ENCODE peak calls at places on chromosomes 1 and 21, in four cellular contexts. E, Z, C and I are unnamed samples.

GRCh38 chr1:36925251-36925650 is 109.1 kb downstream of the GRIK3 start:
- DNase-seq in C (no peak), E (no peak), Z (no peak), I (no peak)

GRCh38 chr1:18943914-18944572 is 12.4 kb downstream of the IFFO2 start:
- DNase-seq in Z (no peak), E (no peak), C (no peak), I (no peak)

GRCh38 chr1:89884718-89885596 is 64.1 kb downstream of the LRRC8D start:
- DNase-seq in C (no peak), E (no peak), Z (no peak), I (no peak)

GRCh38 chr21:42555756-42556438 is 42.2 kb downstream of the SLC37A1 start:
- DNase-seq in E (no peak), Z (no peak), C (no peak), I (no peak)

GRCh38 chr1:192564099-192564498 is 11.5 kb upstream of the RGS1 start:
- DNase-seq in Z (no peak), C (no peak), E (no peak), I (no peak)

GRCh38 chr21:25735221-25735894 is 586 bp downstream of the GABPA start:
- DNase-seq in E (peak), Z (peak), C (peak), I (peak)

GRCh38 chr1:232880354-232880753 is 70.1 kb upstream of the NTPCR start:
- DNase-seq in C (peak), E (peak), Z (no peak), I (peak)

GRCh38 chr21:45704311-45705108 is 61.0 kb downstream of the PCBP3 start:
- DNase-seq in E (no peak), C (no peak), Z (no peak), I (no peak)

GRCh38 chr1:9289090-9289534 is 3.6 kb upstream of the SPSB1 start:
- DNase-seq in E (no peak), Z (peak), C (no peak), I (peak)

GRCh38 chr1:240706150-240706904 is 94.4 kb upstream of the GREM2 start:
- DNase-seq in C (no peak), Z (no peak), E (peak), I (no peak)

GRCh38 chr1:52268372-52268771 is 97.6 kb downstream of the CC2D1B start:
- DNase-seq in Z (no peak), C (no peak), E (no peak), I (no peak)

GRCh38 chr1:88169144-88169543 is 514.9 kb upstream of the PKN2 start:
- DNase-seq in E (no peak), Z (no peak), C (no peak), I (no peak)

GRCh38 chr1:66757740-66758139 is 5.5 kb downstream of the DYNLT5 start:
- DNase-seq in C (no peak), Z (no peak), E (no peak), I (no peak)